ENCODE peak calls at places on chromosomes 2 and 18, in nine cellular contexts. V is NCI-H1417; B is iris pigment epithelial cell; O is AG10803; T is GM13976; S is HL-60; G is epithelial cell of esophagus; N is NCI-H1105; L is CD8-positive, alpha-beta T cell. X is an unnamed sample.

GRCh38 chr18:3245853-3246635 is 1.6 kb upstream of the MYL12A start:
- DNase-seq in V (peak), G (peak), L (peak), O (peak), T (peak), S (peak), B (peak), N (peak), X (peak)

GRCh38 chr2:166351319-166351718 is 24.4 kb downstream of the SCN9A start:
- DNase-seq in T (no peak), B (peak), S (no peak), N (no peak), L (no peak), O (peak), V (no peak), G (no peak), X (no peak)

GRCh38 chr2:156339110-156339847 is 6.8 kb upstream of the NR4A2 start:
- DNase-seq in N (no peak), B (no peak), O (no peak), T (no peak), V (peak), S (no peak), L (no peak), G (peak), X (no peak)

GRCh38 chr2:8494151-8494550 is 187.7 kb upstream of the ID2 start:
- DNase-seq in S (no peak), N (no peak), O (no peak), V (no peak), B (no peak), L (no peak), G (no peak), T (no peak), X (no peak)

GRCh38 chr18:61587865-61588264 is 254.6 kb downstream of the CDH20 start:
- DNase-seq in N (no peak), O (no peak), V (no peak), L (no peak), T (no peak), G (peak), S (no peak), B (no peak), X (no peak)

GRCh38 chr2:113700186-113700841 is 56.1 kb downstream of the SLC35F5 start:
- DNase-seq in O (no peak), V (no peak), L (peak), T (peak), N (no peak), G (no peak), B (no peak), S (peak), X (peak)

GRCh38 chr2:191866195-191866594 is 19.3 kb upstream of the CAVIN2 start:
- DNase-seq in S (no peak), L (no peak), G (no peak), O (no peak), N (no peak), T (no peak), B (no peak), V (no peak), X (no peak)

GRCh38 chr2:149004836-149005235 is 33.7 kb upstream of the LYPD6B start:
- DNase-seq in O (peak), G (peak), S (no peak), T (no peak), L (no peak), B (peak), V (no peak), N (no peak), X (no peak)

GRCh38 chr18:70442933-70443332 is 154.1 kb downstream of the SOCS6 start:
- DNase-seq in O (no peak), B (no peak), N (no peak), S (no peak), T (no peak), L (no peak), G (no peak), V (no peak), X (no peak)

GRCh38 chr2:72112981-72113846 is 34.4 kb downstream of the CYP26B1 start:
- DNase-seq in L (no peak), S (no peak), V (no peak), O (peak), T (no peak), G (no peak), B (no peak), N (no peak), X (no peak)

GRCh38 chr2:176562359-176563043 is 293.3 kb downstream of the MTX2 start:
- DNase-seq in N (no peak), S (no peak), T (no peak), L (no peak), O (peak), V (no peak), B (peak), G (peak), X (no peak)

GRCh38 chr2:99725810-99726209 is 236.0 kb upstream of the REV1 start:
- DNase-seq in B (no peak), O (no peak), T (no peak), L (no peak), G (no peak), S (no peak), N (no peak), V (peak), X (no peak)

GRCh38 chr2:221724631-221725203 is 152.6 kb upstream of the EPHA4 start:
- DNase-seq in G (no peak), B (no peak), V (peak), L (no peak), T (no peak), N (no peak), S (no peak), O (no peak), X (no peak)

GRCh38 chr2:234324151-234324550 is 172.7 kb downstream of the ARL4C start:
- DNase-seq in O (peak), T (no peak), G (no peak), N (no peak), S (no peak), L (no peak), B (no peak), V (no peak), X (no peak)

GRCh38 chr2:63665806-63666205 is 77.0 kb downstream of the MDH1 start:
- DNase-seq in V (no peak), S (no peak), L (no peak), O (peak), N (no peak), G (no peak), B (peak), T (no peak), X (no peak)

GRCh38 chr2:26770986-26771586 is 7.0 kb downstream of the SLC35F6 start:
- DNase-seq in T (peak), L (peak), G (peak), B (peak), O (peak), S (no peak), V (no peak), N (no peak), X (no peak)

GRCh38 chr2:61520261-61520660 is 17.9 kb downstream of the XPO1 start:
- DNase-seq in N (no peak), V (no peak), L (no peak), B (no peak), S (no peak), O (no peak), G (peak), T (no peak), X (no peak)

GRCh38 chr2:15041429-15041837 is 408.9 kb downstream of the LRATD1 start:
- DNase-seq in L (no peak), B (no peak), N (no peak), T (no peak), G (no peak), S (no peak), O (no peak), V (peak), X (no peak)

GRCh38 chr18:68466714-68467113 is 248.2 kb downstream of the TMX3 start:
- DNase-seq in B (peak), O (no peak), G (no peak), T (no peak), S (no peak), N (no peak), V (no peak), L (no peak), X (no peak)

GRCh38 chr18:4125246-4125938 is 329.7 kb downstream of the DLGAP1 start:
- DNase-seq in L (no peak), T (no peak), G (no peak), B (no peak), V (no peak), N (peak), O (peak), S (no peak), X (no peak)

GRCh38 chr2:173354601-173355131 is at the start of gene CDCA7:
- DNase-seq in N (peak), O (peak), B (peak), L (peak), S (peak), V (peak), G (peak), T (peak), X (peak)

GRCh38 chr2:216388046-216388884 is 16.0 kb upstream of the MARCHF4 start:
- DNase-seq in L (no peak), V (no peak), S (no peak), T (peak), G (no peak), N (no peak), B (no peak), O (no peak), X (no peak)

GRCh38 chr18:47422524-47422923 is 171.1 kb upstream of the SKOR2 start:
- DNase-seq in B (no peak), N (no peak), G (no peak), O (peak), L (no peak), S (no peak), T (no peak), V (no peak), X (no peak)

GRCh38 chr2:73984922-73985317 is 210 bp downstream of the TET3 start:
- DNase-seq in S (peak), B (no peak), G (no peak), T (peak), O (no peak), L (peak), N (no peak), V (peak), X (no peak)

GRCh38 chr18:23136326-23137092 is 1.2 kb downstream of the CABLES1 start:
- DNase-seq in N (peak), B (peak), T (peak), L (peak), O (no peak), G (peak), S (peak), V (peak), X (no peak)

GRCh38 chr2:174436351-174436750 is 40.8 kb downstream of the SCRN3 start:
- DNase-seq in O (no peak), L (no peak), N (no peak), T (no peak), G (peak), V (no peak), B (peak), S (no peak), X (no peak)

GRCh38 chr2:95300391-95300938 is 3.3 kb downstream of the KCNIP3 start:
- DNase-seq in T (no peak), V (peak), G (peak), N (peak), S (no peak), L (no peak), B (no peak), O (no peak), X (no peak)

GRCh38 chr18:10051877-10052631 is 138.2 kb downstream of the VAPA start:
- DNase-seq in S (no peak), L (no peak), B (peak), V (peak), G (no peak), O (peak), N (no peak), T (no peak), X (no peak)

GRCh38 chr2:145593991-145594702 is 1074.2 kb upstream of the ZEB2 start:
- DNase-seq in V (peak), N (no peak), T (no peak), O (peak), G (peak), S (no peak), L (no peak), B (peak), X (no peak)

GRCh38 chr2:52192656-52193055 is 1160.7 kb upstream of the NRXN1 start:
- DNase-seq in L (no peak), S (no peak), V (no peak), O (no peak), N (no peak), T (no peak), G (no peak), B (no peak), X (no peak)

GRCh38 chr2:208172125-208172524 is 8.7 kb upstream of the CRYGA start:
- DNase-seq in S (peak), O (no peak), B (no peak), G (no peak), L (no peak), V (no peak), T (no peak), N (no peak), X (peak)

GRCh38 chr2:240432820-240433801 is 2.4 kb upstream of the GPC1 start:
- DNase-seq in V (no peak), N (no peak), S (no peak), T (no peak), O (no peak), B (no peak), G (peak), L (no peak), X (no peak)

GRCh38 chr18:79245517-79246001 is 150.2 kb upstream of the NFATC1 start:
- DNase-seq in L (peak), G (peak), B (no peak), O (no peak), S (no peak), T (no peak), N (no peak), V (no peak), X (no peak)

GRCh38 chr2:171703574-171704347 is 16.5 kb downstream of the DYNC1I2 start:
- DNase-seq in N (no peak), V (peak), B (peak), L (no peak), T (peak), S (peak), G (peak), O (peak), X (no peak)

GRCh38 chr2:185385157-185385556 is 353.4 kb upstream of the FSIP2 start:
- DNase-seq in B (no peak), O (no peak), S (no peak), G (no peak), T (no peak), N (no peak), L (no peak), V (peak), X (no peak)

GRCh38 chr18:48996901-48997463 is 46.2 kb upstream of the SMAD7 start:
- DNase-seq in S (no peak), N (no peak), T (no peak), B (peak), G (peak), V (peak), L (peak), O (peak), X (no peak)

GRCh38 chr2:9170458-9171130 is 36.0 kb upstream of the ASAP2 start:
- DNase-seq in N (no peak), G (peak), T (no peak), S (peak), B (no peak), O (no peak), L (no peak), V (peak), X (no peak)

GRCh38 chr2:165776013-165776412 is 18.0 kb downstream of the GALNT3 start:
- DNase-seq in N (peak), B (no peak), G (no peak), L (no peak), V (no peak), T (no peak), O (no peak), S (no peak), X (no peak)